ENCODE peak calls at places on chromosomes 16 and 17, in seven cellular contexts. X is A673; G is colonic mucosa; O is CD8-positive, alpha-beta T cell; Q is stomach; D is tibial artery; C is heart right ventricle. J is an unnamed sample.
A peak's percentile ranks its signal among the peaks of the same experiment; 100 is the strongest.

GRCh38 chr16:69839240-69839688 is 77.1 kb downstream of the WWP2 start:
- DNase-seq in O (no peak), Q (no peak), X (no peak), C (no peak), D (no peak), G (peak; percentile 48), J (no peak)

GRCh38 chr16:87877942-87878507 is 8.7 kb upstream of the SLC7A5 start:
- DNase-seq in X (no peak), C (no peak), Q (no peak), D (no peak), G (no peak), O (no peak), J (no peak)

GRCh38 chr17:72390675-72391501 is 270.1 kb downstream of the SOX9 start:
- DNase-seq in C (no peak), X (no peak), D (no peak), Q (no peak), G (no peak), O (no peak), J (no peak)

GRCh38 chr17:27544350-27545131 is 86.4 kb upstream of the LGALS9 start:
- DNase-seq in O (no peak), D (no peak), Q (no peak), X (no peak), G (no peak), C (no peak), J (no peak)

GRCh38 chr16:79372504-79373184 is 227.9 kb downstream of the MAF start:
- DNase-seq in O (no peak), D (no peak), Q (no peak), C (no peak), G (no peak), X (no peak), J (peak; percentile 56)

GRCh38 chr17:21283482-21284318 is 811 bp upstream of the MAP2K3 start:
- DNase-seq in D (peak; percentile 87), G (no peak), Q (peak; percentile 52), O (no peak), C (no peak), X (no peak), J (peak; percentile 87)

GRCh38 chr16:4937782-4938682 is 1.1 kb upstream of the PPL start:
- DNase-seq in G (peak; percentile 60), C (no peak), O (no peak), X (no peak), Q (no peak), D (no peak), J (no peak)

GRCh38 chr16:15575293-15576049 is 67.5 kb downstream of the MARF1 start:
- DNase-seq in G (no peak), O (no peak), X (peak; percentile 36), Q (no peak), C (no peak), D (no peak), J (no peak)

GRCh38 chr17:47698749-47699535 is 5.0 kb downstream of the TBKBP1 start:
- DNase-seq in D (peak; percentile 72), C (peak; percentile 61), X (peak; percentile 63), O (peak; percentile 69), G (peak; percentile 69), Q (peak; percentile 72), J (peak; percentile 58)

DNA sequence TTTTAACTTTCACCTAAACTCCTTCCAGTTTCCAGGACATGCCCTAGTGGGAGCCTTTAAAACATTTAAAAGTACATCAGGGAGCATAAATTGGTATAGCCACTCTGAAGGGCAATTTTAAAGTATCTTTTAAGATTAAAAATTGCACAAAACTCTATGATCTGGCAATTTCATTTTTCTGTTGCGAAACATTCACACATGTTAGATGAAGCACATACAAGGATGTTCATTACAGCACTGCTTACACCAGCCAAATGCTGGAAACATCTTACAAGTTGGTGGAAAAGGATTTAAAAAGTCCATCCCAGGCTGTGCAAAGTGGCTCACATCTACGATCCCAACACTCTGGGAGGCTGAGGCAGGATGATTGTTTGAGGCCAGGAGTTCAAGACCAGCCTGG is 26.4 kb upstream of the LONP2 start:
- DNase-seq in C (no peak), G (no peak), X (no peak), Q (no peak), O (no peak), D (no peak), J (no peak)
- H3K4me1 ChIP-seq in C (no peaks in the 10 kb centered on the region), G (no peaks in the 10 kb centered on the region), X (no peaks in the 10 kb centered on the region), Q (no peaks in the 10 kb centered on the region), O (no peaks in the 10 kb centered on the region), D (no peaks in the 10 kb centered on the region), J (no peaks in the 10 kb centered on the region)

GRCh38 chr17:57125406-57125805 is 40.4 kb downstream of the AKAP1 start:
- DNase-seq in D (no peak), C (no peak), O (no peak), Q (no peak), X (no peak), G (no peak), J (no peak)

GRCh38 chr17:57117798-57118197 is 32.8 kb downstream of the AKAP1 start:
- DNase-seq in G (no peak), D (no peak), Q (no peak), X (no peak), O (no peak), C (no peak), J (no peak)

GRCh38 chr17:57121308-57122042 is 36.4 kb downstream of the AKAP1 start:
- DNase-seq in O (no peak), G (no peak), X (peak; percentile 58), Q (peak; percentile 41), D (no peak), C (peak; percentile 29), J (no peak)

GRCh38 chr17:57124053-57124452 is 39.0 kb downstream of the AKAP1 start:
- DNase-seq in C (no peak), X (no peak), D (no peak), Q (no peak), O (no peak), G (no peak), J (no peak)

GRCh38 chr17:57120814-57121213 is 35.8 kb downstream of the AKAP1 start:
- DNase-seq in X (no peak), G (no peak), D (no peak), C (no peak), Q (no peak), O (no peak), J (no peak)
- H3K4me1 ChIP-seq in X (no peaks in the 10 kb centered on the region), G (no peaks in the 10 kb centered on the region), D (no peaks in the 10 kb centered on the region), C (peaks cover 15% of the 10 kb centered on the region), Q (peaks cover 17% of the 10 kb centered on the region), O (no peaks in the 10 kb centered on the region), J (no peaks in the 10 kb centered on the region)

DNA sequence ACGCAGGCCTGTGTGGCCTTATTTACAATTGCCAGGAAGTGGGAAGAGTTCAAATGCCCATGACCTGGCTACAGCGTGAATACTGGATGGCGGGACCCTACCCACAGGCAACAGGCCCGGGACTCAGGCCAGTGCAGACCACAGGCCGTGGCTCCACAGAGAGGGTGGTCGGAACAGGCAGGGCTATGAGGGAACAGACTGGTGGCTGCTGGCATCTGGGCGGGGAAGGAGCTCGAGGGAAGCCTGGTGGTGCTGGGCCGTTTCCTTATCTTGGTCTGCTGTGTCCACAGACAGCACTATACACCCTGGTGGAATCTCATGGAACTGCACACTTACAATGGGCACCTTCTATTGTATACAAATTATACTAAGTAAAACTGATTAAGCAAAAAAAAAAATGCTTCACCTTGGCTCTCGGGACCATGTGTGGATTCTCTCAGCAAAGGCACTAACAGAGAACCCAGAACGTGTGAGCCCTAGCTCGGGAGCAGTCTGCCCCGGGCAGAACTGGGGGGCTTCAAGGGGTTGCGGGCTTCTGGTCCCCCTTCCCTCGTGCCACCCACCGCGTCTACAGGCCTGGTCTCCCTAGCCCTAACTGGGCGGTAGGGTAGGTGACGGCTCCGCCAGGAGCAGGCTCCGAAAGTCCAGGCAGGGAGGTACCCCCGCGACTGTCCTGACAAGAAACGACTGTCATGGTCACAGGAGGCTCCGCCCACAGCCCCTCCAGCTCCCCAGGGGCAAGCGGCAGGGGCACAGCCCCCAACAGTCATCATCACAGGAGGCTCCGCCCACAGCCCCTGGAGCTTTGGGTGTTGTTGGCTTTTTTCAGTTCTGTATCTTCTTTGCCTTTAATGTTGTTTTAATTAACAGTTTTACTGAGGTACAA is 21.8 kb downstream of the CEP131 start:
- DNase-seq in C (peak; percentile 66), O (no peak), D (no peak), G (peak; percentile 75), X (peak; percentile 78), Q (peak; percentile 79), J (no peak)
- H3K4me1 ChIP-seq in C (peaks cover 15% of the 10 kb centered on the region), O (no peaks in the 10 kb centered on the region), D (no peaks in the 10 kb centered on the region), G (no peaks in the 10 kb centered on the region), X (peaks cover 5% of the 10 kb centered on the region), Q (peaks cover 13% of the 10 kb centered on the region), J (peaks cover 22% of the 10 kb centered on the region)

GRCh38 chr17:75288359-75288758 is 874 bp downstream of the SLC25A19 start:
- DNase-seq in O (no peak), D (no peak), Q (no peak), G (no peak), C (no peak), X (no peak), J (no peak)
- H3K4me1 ChIP-seq in O (peaks cover 16% of the 10 kb centered on the region), D (peaks cover 10% of the 10 kb centered on the region), Q (peaks cover 25% of the 10 kb centered on the region), G (peaks cover 4% of the 10 kb centered on the region), C (peaks cover 14% of the 10 kb centered on the region), X (no peaks in the 10 kb centered on the region), J (peaks cover 3% of the 10 kb centered on the region)

DNA sequence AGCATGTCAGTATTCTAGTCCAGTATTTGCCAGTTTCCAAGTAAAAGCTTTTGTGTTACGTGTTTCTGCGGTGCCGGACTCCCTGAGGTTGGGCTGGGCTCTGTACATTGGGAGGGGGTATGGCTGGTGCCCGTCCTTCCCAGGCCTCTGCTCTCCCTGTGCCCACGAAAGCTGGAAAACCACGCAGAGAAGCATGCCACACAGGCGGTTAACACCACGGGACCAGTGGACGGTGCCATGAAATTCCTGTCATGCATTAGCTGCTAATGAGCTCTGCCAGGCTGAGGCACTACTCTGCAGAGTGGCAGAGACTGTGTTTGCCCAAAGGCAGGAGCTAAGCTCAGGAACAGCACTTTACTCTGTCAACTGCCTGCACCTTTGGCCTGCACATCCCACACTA is 8.1 kb downstream of the SMIM5 start:
- DNase-seq in Q (no peak), X (no peak), G (no peak), C (peak; percentile 60), O (no peak), D (no peak), J (no peak)
- H3K4me1 ChIP-seq in Q (peaks cover 83% of the 10 kb centered on the region), X (no peaks in the 10 kb centered on the region), G (peaks cover 9% of the 10 kb centered on the region), C (peaks cover 63% of the 10 kb centered on the region), O (peaks cover 3% of the 10 kb centered on the region), D (peaks cover 5% of the 10 kb centered on the region), J (peaks cover 27% of the 10 kb centered on the region)

GRCh38 chr17:61491981-61492380 is 39.8 kb downstream of the TBX4 start:
- DNase-seq in C (no peak), X (no peak), D (no peak), G (no peak), O (no peak), Q (no peak), J (no peak)
- H3K4me1 ChIP-seq in C (no peaks in the 10 kb centered on the region), X (no peaks in the 10 kb centered on the region), D (peaks cover 15% of the 10 kb centered on the region), G (no peaks in the 10 kb centered on the region), O (no peaks in the 10 kb centered on the region), Q (no peaks in the 10 kb centered on the region), J (no peaks in the 10 kb centered on the region)

GRCh38 chr16:51051671-51052070 is 99.4 kb downstream of the SALL1 start:
- DNase-seq in O (no peak), C (no peak), G (no peak), X (no peak), Q (no peak), D (no peak), J (no peak)

GRCh38 chr16:51048544-51048943 is 102.5 kb downstream of the SALL1 start:
- DNase-seq in C (no peak), D (no peak), O (no peak), G (no peak), X (no peak), Q (no peak), J (no peak)

GRCh38 chr16:51049678-51050378 is 101.2 kb downstream of the SALL1 start:
- DNase-seq in O (no peak), D (no peak), Q (no peak), G (no peak), C (no peak), X (no peak), J (no peak)

GRCh38 chr16:51049276-51049675 is 101.8 kb downstream of the SALL1 start:
- DNase-seq in G (no peak), O (no peak), Q (no peak), D (no peak), C (no peak), X (no peak), J (no peak)

GRCh38 chr16:51050379-51050710 is 100.7 kb downstream of the SALL1 start:
- DNase-seq in Q (no peak), X (no peak), C (no peak), G (no peak), D (no peak), O (no peak), J (no peak)
- H3K4me1 ChIP-seq in Q (no peaks in the 10 kb centered on the region), X (no peaks in the 10 kb centered on the region), C (no peaks in the 10 kb centered on the region), G (no peaks in the 10 kb centered on the region), D (no peaks in the 10 kb centered on the region), O (no peaks in the 10 kb centered on the region), J (no peaks in the 10 kb centered on the region)

J was measured in left lung.